ENCODE peak calls at places on chromosomes 11 and 22, in seven cellular contexts. K, Y, Q, O, T, J and L are unnamed samples.

GRCh38 chr11:34558211-34558610 is 44.6 kb upstream of the ELF5 start:
- DNase-seq in Y (no peak), T (no peak), O (no peak), K (no peak), J (no peak), Q (no peak), L (no peak)

GRCh38 chr11:62694455-62695167 is 5.3 kb upstream of the LRRN4CL start:
- DNase-seq in J (peak), T (peak), O (no peak), Y (peak), K (peak), Q (peak), L (peak)

GRCh38 chr11:73154178-73154577 is 12.1 kb upstream of the FCHSD2 start:
- DNase-seq in Y (no peak), J (no peak), T (no peak), O (no peak), Q (no peak), K (no peak), L (peak)

GRCh38 chr11:110366234-110366633 is 63.5 kb upstream of the FDX1 start:
- DNase-seq in Y (no peak), T (no peak), K (no peak), O (peak), J (peak), Q (no peak), L (no peak)

GRCh38 chr11:120714448-120714847 is 202.9 kb downstream of the GRIK4 start:
- DNase-seq in Q (no peak), Y (no peak), J (peak), K (no peak), T (no peak), O (peak), L (no peak)

GRCh38 chr22:32204856-32205722 is at the start of gene RFPL2:
- DNase-seq in Y (no peak), K (peak), J (no peak), O (no peak), T (no peak), Q (peak), L (peak)

GRCh38 chr11:35487532-35488078 is 37.8 kb downstream of the PAMR1 start:
- DNase-seq in K (peak), O (no peak), J (peak), Q (peak), T (no peak), Y (no peak), L (no peak)

GRCh38 chr11:95682552-95682951 is 107.0 kb downstream of the FAM76B start:
- DNase-seq in T (no peak), Q (no peak), Y (no peak), O (no peak), K (no peak), J (no peak), L (no peak)

GRCh38 chr11:1232328-1233321 is 9.8 kb downstream of the MUC5B start:
- DNase-seq in K (peak), Y (no peak), T (no peak), J (no peak), Q (no peak), O (no peak), L (no peak)

GRCh38 chr11:66546368-66546965 is at the start of gene ACTN3:
- DNase-seq in O (no peak), T (no peak), Y (no peak), K (peak), J (peak), Q (no peak), L (peak)

GRCh38 chr11:111474432-111474831 is 37.8 kb downstream of the BTG4 start:
- DNase-seq in K (no peak), O (no peak), Y (no peak), J (no peak), Q (no peak), T (no peak), L (no peak)

GRCh38 chr22:37563153-37564081 is 3.1 kb downstream of the CDC42EP1 start:
- DNase-seq in J (peak), Q (no peak), O (peak), T (peak), K (peak), Y (peak), L (no peak)

GRCh38 chr22:50016988-50017700 is 4.6 kb upstream of the IL17REL start:
- DNase-seq in J (no peak), Y (no peak), T (no peak), O (no peak), K (no peak), Q (no peak), L (peak)

GRCh38 chr11:57977709-57978108 is 46.0 kb upstream of the OR9Q1 start:
- DNase-seq in T (no peak), J (no peak), O (no peak), Q (no peak), K (no peak), Y (no peak), L (no peak)

GRCh38 chr22:41768420-41768819 is 32.1 kb upstream of the CCDC134 start:
- DNase-seq in T (no peak), Y (no peak), O (peak), Q (no peak), K (no peak), J (no peak), L (no peak)

GRCh38 chr22:37020192-37020479 is 594 bp downstream of the MPST start:
- DNase-seq in J (peak), T (no peak), O (peak), K (no peak), Q (no peak), Y (peak), L (peak)

GRCh38 chr11:125842319-125842948 is 9.3 kb downstream of the PATE4 start:
- DNase-seq in T (no peak), Y (no peak), J (no peak), Q (no peak), O (no peak), K (no peak), L (no peak)

GRCh38 chr22:27626675-27627443 is 174.7 kb downstream of the MN1 start:
- DNase-seq in Y (no peak), O (no peak), K (no peak), J (no peak), Q (no peak), T (no peak), L (no peak)

GRCh38 chr11:131486100-131486499 is 115.7 kb downstream of the NTM start:
- DNase-seq in Y (no peak), O (no peak), T (no peak), Q (no peak), J (no peak), K (no peak), L (no peak)

GRCh38 chr11:64568584-64569140 is 22.4 kb upstream of the SLC22A12 start:
- DNase-seq in O (no peak), K (no peak), T (no peak), J (no peak), Q (no peak), Y (no peak), L (no peak)

GRCh38 chr11:68212421-68213134 is 518 bp downstream of the KMT5B start:
- DNase-seq in T (peak), J (peak), Q (peak), Y (peak), O (peak), K (peak), L (peak)

GRCh38 chr11:82718307-82718706 is 15.4 kb downstream of the FAM181B start:
- DNase-seq in Y (no peak), J (peak), O (peak), T (peak), K (peak), Q (peak), L (no peak)

GRCh38 chr11:10605941-10606381 is 37.5 kb upstream of the LYVE1 start:
- DNase-seq in J (peak), K (peak), Q (no peak), T (no peak), O (no peak), Y (peak), L (peak)

GRCh38 chr11:14202263-14203173 is 156.5 kb downstream of the RRAS2 start:
- DNase-seq in J (no peak), Y (no peak), Q (no peak), K (no peak), O (no peak), T (no peak), L (no peak)

GRCh38 chr22:45534339-45535192 is 31.9 kb downstream of the FBLN1 start:
- DNase-seq in Q (no peak), J (peak), K (no peak), Y (no peak), T (no peak), O (no peak), L (no peak)

GRCh38 chr11:113401718-113402117 is 14.1 kb downstream of the ANKK1 start:
- DNase-seq in O (peak), Y (no peak), K (no peak), J (no peak), Q (peak), T (peak), L (peak)